ENCODE peak calls at places on chromosomes 12 and 14, in eight cellular contexts. M is pancreas, E is OCI-LY7, W is dorsolateral prefrontal cortex, U is spleen, C is AG10803, O is heart left ventricle, Z is HFFc6. K is an unnamed sample.
A peak's percentile ranks its signal among the peaks of the same experiment; 100 is the strongest.

GRCh38 chr12:42091769-42092168 is 52.9 kb downstream of the GXYLT1 start:
- DNase-seq in Z (no peak), W (no peak), E (no peak), O (no peak), M (no peak), C (no peak), U (no peak), K (no peak)

GRCh38 chr14:51445001-51445390 is 204.9 kb downstream of the TMX1 start:
- DNase-seq in C (no peak), Z (no peak), O (no peak), E (no peak), W (no peak), U (no peak), M (no peak), K (no peak)

GRCh38 chr14:86333506-86333905 is 803.6 kb downstream of the FLRT2 start:
- DNase-seq in C (no peak), U (no peak), Z (no peak), O (no peak), W (no peak), M (no peak), E (no peak), K (no peak)

GRCh38 chr12:69779928-69780327 is 41.3 kb downstream of the RAB3IP start:
- DNase-seq in W (no peak), O (no peak), C (peak; percentile 11), E (no peak), U (no peak), M (no peak), Z (peak; percentile 27), K (peak; percentile 44)

GRCh38 chr14:54594531-54594930 is 27.6 kb downstream of the SAMD4A start:
- DNase-seq in O (no peak), U (no peak), E (no peak), C (peak; percentile 57), Z (no peak), M (no peak), W (no peak), K (no peak)

GRCh38 chr12:118404876-118405521 is 28.6 kb downstream of the SUDS3 start:
- DNase-seq in W (peak; percentile 71), M (no peak), Z (peak; percentile 68), O (peak; percentile 52), C (peak; percentile 61), U (no peak), E (peak; percentile 63), K (peak; percentile 77)

GRCh38 chr12:6478406-6478805 is 7.9 kb upstream of the VAMP1 start:
- DNase-seq in M (no peak), W (no peak), U (no peak), Z (no peak), O (no peak), E (no peak), C (peak; percentile 83), K (no peak)

GRCh38 chr14:51957950-51958349 is 31.4 kb upstream of the RTRAF start:
- DNase-seq in O (no peak), E (no peak), C (peak; percentile 48), W (no peak), Z (no peak), U (no peak), M (no peak), K (no peak)

GRCh38 chr12:93741741-93742085 is 64.5 kb downstream of the CRADD start:
- DNase-seq in E (no peak), O (no peak), W (no peak), U (no peak), C (peak; percentile 38), M (no peak), Z (no peak), K (peak; percentile 28)

GRCh38 chr12:92440072-92440471 is 262.7 kb upstream of the PLEKHG7 start:
- DNase-seq in W (no peak), M (no peak), O (no peak), C (no peak), U (no peak), Z (no peak), E (no peak), K (no peak)

GRCh38 chr12:92437452-92437851 is 265.3 kb upstream of the PLEKHG7 start:
- DNase-seq in M (no peak), E (no peak), Z (no peak), O (no peak), U (no peak), W (no peak), C (no peak), K (no peak)

GRCh38 chr12:92439397-92439779 is 263.4 kb upstream of the PLEKHG7 start:
- DNase-seq in U (no peak), E (no peak), W (no peak), M (no peak), C (peak; percentile 84), O (no peak), Z (peak; percentile 27), K (no peak)

GRCh38 chr12:92436847-92437246 is 265.9 kb upstream of the PLEKHG7 start:
- DNase-seq in O (no peak), M (no peak), C (no peak), E (no peak), U (no peak), W (no peak), Z (no peak), K (no peak)

DNA sequence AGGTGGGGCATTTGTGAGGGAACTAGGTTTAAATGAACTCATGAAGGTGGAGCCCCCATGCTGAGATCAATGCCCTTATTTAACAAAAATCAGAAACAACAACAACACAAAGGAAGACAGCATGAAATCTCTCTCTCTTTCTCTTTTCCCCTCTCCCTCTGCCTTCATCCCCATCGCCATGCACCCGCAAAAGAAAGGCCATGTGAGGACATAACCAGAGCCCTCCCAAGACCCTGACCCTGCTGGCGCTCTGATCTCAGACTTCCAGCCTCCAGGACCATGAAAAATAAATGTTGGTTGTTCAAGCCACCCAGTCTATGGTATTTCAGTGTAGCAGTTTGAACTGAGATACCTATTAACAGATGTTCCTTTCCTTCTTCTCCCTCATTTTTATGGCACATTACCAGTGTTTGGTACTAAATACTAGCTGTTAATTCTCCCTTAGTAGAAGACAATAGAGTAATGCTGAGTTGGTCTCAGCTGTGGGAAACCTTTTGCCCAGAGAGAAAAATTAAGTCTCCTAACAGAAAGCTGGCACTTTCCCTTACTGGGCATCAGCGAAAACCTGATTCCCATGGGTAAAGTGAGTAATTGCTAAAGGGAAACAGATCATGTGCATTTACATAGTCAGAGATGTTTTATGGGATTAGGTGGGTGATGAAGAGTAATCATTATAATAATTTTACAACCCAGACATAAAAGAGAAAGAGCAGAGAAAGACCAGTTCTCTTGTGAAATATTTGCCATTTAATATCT is 264.0 kb upstream of the PLEKHG7 start:
- DNase-seq in Z (no peak), C (peak; percentile 40), M (no peak), E (no peak), O (no peak), U (no peak), W (no peak), K (no peak)
- TF ChIP-seq CTCF in Z (no peak), C (no peak), M (no peak), E (no peak), O (no peak), U (no peak), W (no peak), K (no peak)

DNA sequence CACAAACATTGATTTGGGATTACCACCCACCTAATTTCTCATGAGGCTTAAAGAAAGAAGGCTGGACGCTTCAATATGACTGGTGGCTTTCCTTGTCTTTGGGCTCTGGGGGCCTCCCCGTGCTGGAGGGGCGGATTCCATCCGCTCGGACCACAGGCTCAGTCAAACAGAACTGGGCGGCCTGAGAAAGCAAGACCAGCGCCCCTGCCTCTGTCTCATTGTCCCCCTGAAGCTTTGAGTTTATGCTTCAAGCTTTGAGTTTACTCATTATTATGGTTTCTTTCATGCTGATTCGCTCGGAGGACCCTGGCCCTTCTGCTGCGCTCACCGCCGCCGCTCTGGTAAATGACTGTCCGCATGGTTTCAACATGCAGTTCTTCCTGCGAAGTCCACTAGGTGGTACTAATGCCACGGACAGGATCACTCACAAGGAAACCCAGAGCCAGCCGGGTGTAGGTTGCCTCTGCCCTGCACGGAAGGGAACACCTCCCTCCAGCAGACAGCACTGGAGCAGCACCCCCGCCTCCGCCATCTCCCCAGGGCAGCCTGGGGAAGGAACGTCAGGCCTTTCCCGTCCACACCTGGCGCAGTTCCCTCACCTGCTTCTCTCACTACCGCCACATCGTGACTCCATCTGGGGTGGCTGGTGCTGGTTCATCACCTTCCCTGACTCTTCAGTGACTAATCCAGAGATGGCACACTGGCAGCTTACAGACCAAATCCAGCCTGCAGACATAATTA is 13.2 kb upstream of the TIGAR start:
- DNase-seq in U (no peak), O (peak; percentile 75), E (peak; percentile 33), C (peak; percentile 60), Z (peak; percentile 81), M (peak; percentile 81), W (peak; percentile 78), K (peak; percentile 66)
- TF ChIP-seq CTCF in U (peak; percentile 36), O (peak; percentile 73), E (peak; percentile 63), C (peak; percentile 68), Z (peak; percentile 82), M (peak; percentile 10), W (peak; percentile 75), K (peak; percentile 97)

GRCh38 chr12:4353785-4354208 is 25.7 kb downstream of the FGF23 start:
- DNase-seq in C (no peak), O (no peak), W (no peak), M (no peak), E (peak; percentile 45), U (no peak), Z (no peak), K (no peak)

GRCh38 chr12:4355150-4355842 is 24.2 kb downstream of the FGF23 start:
- DNase-seq in O (no peak), E (no peak), M (no peak), C (no peak), W (no peak), Z (no peak), U (no peak), K (no peak)

DNA sequence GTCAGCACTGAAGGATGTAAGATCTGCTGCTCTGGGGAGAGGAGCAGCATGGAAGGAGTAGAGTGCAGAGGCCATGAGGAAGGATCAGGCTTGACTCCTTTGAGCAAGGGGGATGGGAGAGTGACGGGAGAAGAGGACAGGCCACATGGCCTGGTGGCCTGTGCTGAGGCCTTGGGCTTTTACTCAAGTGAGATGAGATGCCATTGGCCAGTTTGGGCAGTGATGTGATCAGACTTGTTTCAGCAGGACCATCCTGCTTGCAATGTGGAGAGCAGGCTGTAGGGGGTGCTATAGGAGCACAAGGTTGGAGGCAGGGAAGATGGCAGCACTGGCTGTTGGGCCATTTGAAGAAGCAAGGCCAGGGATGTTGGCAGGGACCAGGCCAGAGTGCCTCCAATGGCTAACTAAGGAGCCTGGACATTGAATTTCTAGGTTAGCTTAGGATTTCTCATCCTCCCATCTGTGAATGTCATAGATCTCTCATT is 23.6 kb downstream of the FGF23 start:
- DNase-seq in W (no peak), M (no peak), U (no peak), O (peak; percentile 40), E (peak; percentile 22), C (peak; percentile 3), Z (peak; percentile 12), K (peak; percentile 50)
- TF ChIP-seq CTCF in W (peak; percentile 24), M (no peak), U (no peak), O (peak; percentile 19), E (peak; percentile 71), C (peak; percentile 47), Z (peak; percentile 72), K (peak; percentile 68)

GRCh38 chr12:85424581-85425348 is 144.7 kb downstream of the ALX1 start:
- DNase-seq in Z (no peak), E (peak; percentile 70), C (peak; percentile 26), U (no peak), M (no peak), O (no peak), W (no peak), K (peak; percentile 18)
- TF ChIP-seq CTCF in Z (peak; percentile 73), E (peak; percentile 96), C (peak; percentile 63), U (no peak), M (no peak), O (no peak), W (peak; percentile 24), K (peak; percentile 68)